ENCODE peak calls at places on chromosomes 1 and 21, in four cellular contexts. V is stimulated activated CD4-positive, alpha-beta T cell treated with anti-CD3 and anti-CD28 coated beads, Interleukin-2, amount 100 ng/mL, for 48 hours; A is C1 segment of cervical spinal cord; K is GM03348. E is an unnamed sample.

GRCh38 chr1:174000274-174000852 is 21.8 kb downstream of the RC3H1 start:
- DNase-seq in V (no peak), K (no peak), A (no peak), E (no peak)

GRCh38 chr1:206066479-206067171 is 13.7 kb downstream of the RHEX start:
- DNase-seq in K (no peak), V (no peak), A (no peak), E (no peak)

GRCh38 chr1:15314328-15315281 is 67.6 kb downstream of the FHAD1 start:
- DNase-seq in K (no peak), V (no peak), A (no peak), E (no peak)

GRCh38 chr1:89955806-89956205 is 39.1 kb upstream of the ZNF326 start:
- DNase-seq in K (no peak), A (no peak), V (no peak), E (no peak)

GRCh38 chr21:43370091-43370658 is 56.8 kb downstream of the SIK1 start:
- DNase-seq in V (no peak), K (no peak), A (no peak), E (no peak)

GRCh38 chr1:179779645-179780272 is 36.7 kb downstream of the FAM163A start:
- DNase-seq in A (no peak), V (no peak), K (no peak), E (no peak)

GRCh38 chr1:152817309-152817708 is 5.5 kb downstream of the LCE1B start:
- DNase-seq in K (no peak), A (no peak), V (no peak), E (no peak)

GRCh38 chr1:56142301-56142700 is 437.1 kb downstream of the PLPP3 start:
- DNase-seq in A (no peak), K (no peak), V (no peak), E (no peak)

GRCh38 chr21:42389449-42389835 is 6.4 kb downstream of the TMPRSS3 start:
- DNase-seq in A (no peak), K (no peak), V (no peak), E (no peak)

GRCh38 chr1:202213361-202214088 is 19.9 kb downstream of the LGR6 start:
- DNase-seq in K (no peak), A (no peak), V (no peak), E (no peak)

GRCh38 chr21:39676054-39676771 is 63.5 kb downstream of the B3GALT5 start:
- DNase-seq in A (no peak), V (no peak), K (no peak), E (no peak)

GRCh38 chr1:205355054-205355453 is 1.7 kb downstream of the KLHDC8A start:
- DNase-seq in K (peak), A (no peak), V (no peak), E (no peak)

GRCh38 chr1:151837841-151838490 is 1.7 kb downstream of the C2CD4D start:
- DNase-seq in V (peak), A (no peak), K (peak), E (no peak)

GRCh38 chr1:157652859-157653493 is 47.6 kb downstream of the FCRL3 start:
- DNase-seq in K (no peak), A (peak), V (no peak), E (no peak)

GRCh38 chr21:28644762-28645161 is 347.9 kb downstream of the LTN1 start:
- DNase-seq in K (peak), V (no peak), A (no peak), E (no peak)

GRCh38 chr1:193960499-193960898 is 774.1 kb upstream of the B3GALT2 start:
- DNase-seq in K (no peak), V (no peak), A (no peak), E (no peak)

GRCh38 chr1:53546409-53547155 is 87.4 kb downstream of the DMRTB1 start:
- DNase-seq in K (no peak), A (no peak), V (no peak), E (no peak)

GRCh38 chr1:3520419-3521378 is 66.2 kb downstream of the ARHGEF16 start:
- DNase-seq in K (no peak), V (no peak), A (no peak), E (no peak)

GRCh38 chr1:117826551-117827078 is 102.8 kb downstream of the GDAP2 start:
- DNase-seq in A (no peak), K (peak), V (no peak), E (no peak)

GRCh38 chr1:78649628-78650027 is at the start of gene IFI44:
- DNase-seq in V (peak), K (peak), A (peak), E (peak)

GRCh38 chr1:75338974-75339483 is 204.8 kb downstream of the LHX8 start:
- DNase-seq in V (no peak), A (no peak), K (no peak), E (no peak)

GRCh38 chr1:202639500-202639899 is 70.8 kb downstream of the SYT2 start:
- DNase-seq in K (no peak), A (no peak), V (no peak), E (no peak)

GRCh38 chr1:201791775-201792166 is 37.2 kb upstream of the IPO9 start:
- DNase-seq in V (no peak), K (peak), A (no peak), E (no peak)

GRCh38 chr1:208924011-208924410 is 659.5 kb upstream of the CAMK1G start:
- DNase-seq in K (peak), V (no peak), A (no peak), E (no peak)

GRCh38 chr1:43763497-43763973 is 56.2 kb downstream of the ST3GAL3 start:
- DNase-seq in V (peak), A (peak), K (peak), E (peak)

GRCh38 chr1:227791425-227792090 is 23.9 kb upstream of the PRSS38 start:
- DNase-seq in A (no peak), K (no peak), V (no peak), E (no peak)

GRCh38 chr1:205648212-205648910 is 16.6 kb upstream of the ELK4 start:
- DNase-seq in A (no peak), V (no peak), K (no peak), E (no peak)

GRCh38 chr1:62092126-62092525 is 102.5 kb upstream of the L1TD1 start:
- DNase-seq in V (no peak), A (no peak), K (no peak), E (no peak)

GRCh38 chr1:219132939-219133338 is 40.7 kb upstream of the LYPLAL1 start:
- DNase-seq in A (no peak), K (no peak), V (no peak), E (no peak)

GRCh38 chr1:237386362-237387143 is 344.6 kb downstream of the RYR2 start:
- DNase-seq in A (no peak), K (peak), V (no peak), E (no peak)

GRCh38 chr1:56873213-56873612 is 18.6 kb downstream of the C8A start:
- DNase-seq in A (no peak), V (no peak), K (no peak), E (no peak)

GRCh38 chr1:67674260-67675011 is 10.6 kb upstream of the GADD45A start:
- DNase-seq in A (no peak), K (peak), V (peak), E (peak)

GRCh38 chr21:44253832-44254700 is 7.6 kb downstream of the DNMT3L start:
- DNase-seq in A (no peak), V (no peak), K (no peak), E (no peak)

GRCh38 chr21:43631411-43632107 is 27.7 kb downstream of the HSF2BP start:
- DNase-seq in K (no peak), A (no peak), V (no peak), E (no peak)